ENCODE peak calls at places on chromosomes 13 and 19, in five cellular contexts. O is NCI-H2081 treated with DMSO at 0.1 percent for 48 hours; J is GM12892; U is stimulated activated CD8-positive, alpha-beta memory T cell treated with anti-CD3 and anti-CD28 coated beads, Interleukin-7, amount 100 ng/mL, for 48 hours; P is HCEC 1CT. Z is an unnamed sample.

GRCh38 chr19:55086730-55087541 is 11.3 kb downstream of the EPS8L1 start:
- DNase-seq in O (no peak), J (peak), P (peak), U (no peak), Z (no peak)

GRCh38 chr19:41940443-41941409 is 12.5 kb upstream of the ERFL start:
- DNase-seq in O (no peak), U (no peak), P (no peak), J (peak), Z (no peak)

GRCh38 chr19:15701757-15702589 is 25.9 kb upstream of the OR10H2 start:
- DNase-seq in O (no peak), U (no peak), J (no peak), P (no peak), Z (no peak)

GRCh38 chr19:10800488-10800887 is 35.5 kb downstream of the TMED1 start:
- DNase-seq in P (no peak), O (no peak), J (no peak), U (no peak), Z (no peak)

GRCh38 chr19:50203281-50204080 is at the start of gene MYH14:
- DNase-seq in P (no peak), O (no peak), U (no peak), J (no peak), Z (no peak)

GRCh38 chr19:17306285-17306714 is 628 bp downstream of the MRPL34 start:
- DNase-seq in U (no peak), P (no peak), J (no peak), O (no peak), Z (no peak)

GRCh38 chr13:29977721-29978120 is 127.3 kb upstream of the UBL3 start:
- DNase-seq in J (no peak), O (no peak), P (no peak), U (no peak), Z (no peak)

GRCh38 chr13:76048675-76049396 is 412.7 kb downstream of the LMO7 start:
- DNase-seq in P (no peak), J (no peak), U (no peak), O (no peak), Z (no peak)

GRCh38 chr13:45340422-45341033 is 455 bp downstream of the TPT1 start:
- DNase-seq in U (peak), O (no peak), P (peak), J (peak), Z (no peak)

GRCh38 chr19:5637971-5638370 is 15.1 kb downstream of the SAFB start:
- DNase-seq in U (no peak), J (no peak), O (no peak), P (no peak), Z (no peak)

GRCh38 chr13:40125336-40125735 is 469.9 kb downstream of the COG6 start:
- DNase-seq in U (no peak), P (no peak), J (no peak), O (no peak), Z (no peak)

GRCh38 chr19:51480590-51480989 is 2.3 kb downstream of the CEACAM18 start:
- DNase-seq in U (no peak), P (no peak), O (no peak), J (no peak), Z (no peak)

GRCh38 chr19:18332917-18333530 is 7.4 kb upstream of the PGPEP1 start:
- DNase-seq in O (no peak), J (no peak), U (no peak), P (no peak), Z (no peak)

Z was measured in GM18507.